ENCODE peak calls at places on chromosomes 3 and 15, in nine cellular contexts. One of them, this sample, is unnamed.
A peak's percentile ranks its signal among the peaks of the same experiment; 100 is the strongest.

GRCh38 chr3:189914799-189915198 is 205.9 kb downstream of the P3H2 start:
- DNase-seq in Calu3: peak; percentile 39
- DNase-seq in dorsolateral prefrontal cortex: no peak
- DNase-seq in A549: peak; percentile 88
- DNase-seq in adrenal gland: no peak
- DNase-seq in neural crest cell: no peak
- DNase-seq in ACHN: peak; percentile 31
- DNase-seq in endodermal cell: no peak
- DNase-seq in stimulated activated CD8-positive, alpha-beta memory T cell treated with anti-CD3 and anti-CD28 coated beads, Interleukin-7, amount 100 ng/mL, for 1 hour: no peak
- DNase-seq in this sample: no peak

GRCh38 chr3:90015688-90016356 is 908.4 kb downstream of the EPHA3 start:
- DNase-seq in endodermal cell: peak; percentile 48
- DNase-seq in ACHN: no peak
- DNase-seq in adrenal gland: no peak
- DNase-seq in stimulated activated CD8-positive, alpha-beta memory T cell treated with anti-CD3 and anti-CD28 coated beads, Interleukin-7, amount 100 ng/mL, for 1 hour: no peak
- DNase-seq in Calu3: peak; percentile 2
- DNase-seq in dorsolateral prefrontal cortex: no peak
- DNase-seq in A549: no peak
- DNase-seq in neural crest cell: no peak
- DNase-seq in this sample: no peak

GRCh38 chr15:98799461-98799971 is 151.2 kb downstream of the IGF1R start:
- DNase-seq in Calu3: peak; percentile 34
- DNase-seq in neural crest cell: no peak
- DNase-seq in endodermal cell: peak; percentile 89
- DNase-seq in A549: peak; percentile 61
- DNase-seq in ACHN: no peak
- DNase-seq in dorsolateral prefrontal cortex: no peak
- DNase-seq in stimulated activated CD8-positive, alpha-beta memory T cell treated with anti-CD3 and anti-CD28 coated beads, Interleukin-7, amount 100 ng/mL, for 1 hour: no peak
- DNase-seq in adrenal gland: no peak
- DNase-seq in this sample: no peak

GRCh38 chr3:174440350-174440716 is 418.8 kb upstream of the NAALADL2 start:
- DNase-seq in Calu3: peak; percentile 13
- DNase-seq in stimulated activated CD8-positive, alpha-beta memory T cell treated with anti-CD3 and anti-CD28 coated beads, Interleukin-7, amount 100 ng/mL, for 1 hour: no peak
- DNase-seq in ACHN: peak; percentile 39
- DNase-seq in A549: no peak
- DNase-seq in dorsolateral prefrontal cortex: no peak
- DNase-seq in endodermal cell: no peak
- DNase-seq in neural crest cell: no peak
- DNase-seq in adrenal gland: no peak
- DNase-seq in this sample: no peak

GRCh38 chr3:36434682-36435426 is 54.5 kb downstream of the STAC start:
- DNase-seq in A549: no peak
- DNase-seq in dorsolateral prefrontal cortex: no peak
- DNase-seq in Calu3: no peak
- DNase-seq in ACHN: no peak
- DNase-seq in adrenal gland: no peak
- DNase-seq in endodermal cell: no peak
- DNase-seq in stimulated activated CD8-positive, alpha-beta memory T cell treated with anti-CD3 and anti-CD28 coated beads, Interleukin-7, amount 100 ng/mL, for 1 hour: no peak
- DNase-seq in neural crest cell: no peak
- DNase-seq in this sample: no peak

GRCh38 chr15:69624816-69625215 is 172.2 kb downstream of the RPLP1 start:
- DNase-seq in Calu3: no peak
- DNase-seq in dorsolateral prefrontal cortex: no peak
- DNase-seq in endodermal cell: no peak
- DNase-seq in A549: no peak
- DNase-seq in neural crest cell: no peak
- DNase-seq in ACHN: no peak
- DNase-seq in adrenal gland: no peak
- DNase-seq in stimulated activated CD8-positive, alpha-beta memory T cell treated with anti-CD3 and anti-CD28 coated beads, Interleukin-7, amount 100 ng/mL, for 1 hour: no peak
- DNase-seq in this sample: no peak

GRCh38 chr3:46986782-46987484 is 7.5 kb downstream of the NBEAL2 start:
- DNase-seq in Calu3: no peak
- DNase-seq in endodermal cell: no peak
- DNase-seq in adrenal gland: no peak
- DNase-seq in neural crest cell: no peak
- DNase-seq in ACHN: no peak
- DNase-seq in dorsolateral prefrontal cortex: no peak
- DNase-seq in stimulated activated CD8-positive, alpha-beta memory T cell treated with anti-CD3 and anti-CD28 coated beads, Interleukin-7, amount 100 ng/mL, for 1 hour: no peak
- DNase-seq in A549: no peak
- DNase-seq in this sample: no peak

GRCh38 chr3:173287361-173287760 is 110.2 kb upstream of the NLGN1 start:
- DNase-seq in neural crest cell: no peak
- DNase-seq in dorsolateral prefrontal cortex: no peak
- DNase-seq in endodermal cell: no peak
- DNase-seq in ACHN: no peak
- DNase-seq in stimulated activated CD8-positive, alpha-beta memory T cell treated with anti-CD3 and anti-CD28 coated beads, Interleukin-7, amount 100 ng/mL, for 1 hour: no peak
- DNase-seq in Calu3: no peak
- DNase-seq in adrenal gland: no peak
- DNase-seq in A549: no peak
- DNase-seq in this sample: no peak

GRCh38 chr3:181725830-181726229 is 14.1 kb downstream of the SOX2 start:
- DNase-seq in neural crest cell: peak; percentile 64
- DNase-seq in stimulated activated CD8-positive, alpha-beta memory T cell treated with anti-CD3 and anti-CD28 coated beads, Interleukin-7, amount 100 ng/mL, for 1 hour: no peak
- DNase-seq in A549: no peak
- DNase-seq in Calu3: no peak
- DNase-seq in dorsolateral prefrontal cortex: peak; percentile 78
- DNase-seq in endodermal cell: peak; percentile 63
- DNase-seq in adrenal gland: no peak
- DNase-seq in ACHN: no peak
- DNase-seq in this sample: no peak

GRCh38 chr15:22895465-22896190 is 57.2 kb downstream of the NIPA2 start:
- DNase-seq in Calu3: peak; percentile 66
- DNase-seq in dorsolateral prefrontal cortex: no peak
- DNase-seq in endodermal cell: peak; percentile 49
- DNase-seq in neural crest cell: no peak
- DNase-seq in stimulated activated CD8-positive, alpha-beta memory T cell treated with anti-CD3 and anti-CD28 coated beads, Interleukin-7, amount 100 ng/mL, for 1 hour: no peak
- DNase-seq in ACHN: peak; percentile 85
- DNase-seq in adrenal gland: no peak
- DNase-seq in A549: peak; percentile 80
- DNase-seq in this sample: no peak

GRCh38 chr3:58352624-58353023 is 19.9 kb downstream of the PXK start:
- DNase-seq in A549: no peak
- DNase-seq in ACHN: no peak
- DNase-seq in Calu3: no peak
- DNase-seq in neural crest cell: no peak
- DNase-seq in dorsolateral prefrontal cortex: no peak
- DNase-seq in stimulated activated CD8-positive, alpha-beta memory T cell treated with anti-CD3 and anti-CD28 coated beads, Interleukin-7, amount 100 ng/mL, for 1 hour: no peak
- DNase-seq in adrenal gland: no peak
- DNase-seq in endodermal cell: no peak
- DNase-seq in this sample: no peak

GRCh38 chr3:128870327-128870726 is 9.1 kb upstream of the ACAD9 start:
- DNase-seq in endodermal cell: no peak
- DNase-seq in stimulated activated CD8-positive, alpha-beta memory T cell treated with anti-CD3 and anti-CD28 coated beads, Interleukin-7, amount 100 ng/mL, for 1 hour: no peak
- DNase-seq in ACHN: no peak
- DNase-seq in adrenal gland: no peak
- DNase-seq in A549: no peak
- DNase-seq in neural crest cell: no peak
- DNase-seq in Calu3: no peak
- DNase-seq in dorsolateral prefrontal cortex: no peak
- DNase-seq in this sample: no peak

GRCh38 chr3:146131616-146132410 is 29.2 kb downstream of the PLOD2 start:
- DNase-seq in neural crest cell: no peak
- DNase-seq in Calu3: peak; percentile 20
- DNase-seq in A549: peak; percentile 23
- DNase-seq in stimulated activated CD8-positive, alpha-beta memory T cell treated with anti-CD3 and anti-CD28 coated beads, Interleukin-7, amount 100 ng/mL, for 1 hour: no peak
- DNase-seq in endodermal cell: no peak
- DNase-seq in dorsolateral prefrontal cortex: no peak
- DNase-seq in adrenal gland: no peak
- DNase-seq in ACHN: peak; percentile 80
- DNase-seq in this sample: no peak

GRCh38 chr15:71334434-71334833 is 219.2 kb downstream of the THSD4 start:
- DNase-seq in ACHN: no peak
- DNase-seq in Calu3: no peak
- DNase-seq in adrenal gland: no peak
- DNase-seq in endodermal cell: no peak
- DNase-seq in A549: no peak
- DNase-seq in dorsolateral prefrontal cortex: no peak
- DNase-seq in stimulated activated CD8-positive, alpha-beta memory T cell treated with anti-CD3 and anti-CD28 coated beads, Interleukin-7, amount 100 ng/mL, for 1 hour: no peak
- DNase-seq in neural crest cell: no peak
- DNase-seq in this sample: no peak

GRCh38 chr15:84929795-84930371 is 45.4 kb downstream of the SLC28A1 start:
- DNase-seq in A549: peak; percentile 95
- DNase-seq in dorsolateral prefrontal cortex: no peak
- DNase-seq in Calu3: peak; percentile 99
- DNase-seq in adrenal gland: peak; percentile 74
- DNase-seq in endodermal cell: no peak
- DNase-seq in ACHN: no peak
- DNase-seq in neural crest cell: no peak
- DNase-seq in stimulated activated CD8-positive, alpha-beta memory T cell treated with anti-CD3 and anti-CD28 coated beads, Interleukin-7, amount 100 ng/mL, for 1 hour: no peak
- DNase-seq in this sample: peak; percentile 85

This sample was measured in HuH-7.